ENCODE peak calls at places on chromosome 6, in six cellular contexts. L, K, O, J, N and E are unnamed samples.

GRCh38 chr6:73031094-73031782 is 194.1 kb downstream of the KHDC1L start:
- DNase-seq in K (no peak), L (no peak), O (no peak), N (no peak), J (no peak), E (no peak)

GRCh38 chr6:33962673-33963072 is 158.9 kb upstream of the MLN start:
- DNase-seq in L (no peak), N (no peak), J (no peak), K (no peak), O (no peak), E (no peak)

GRCh38 chr6:37321101-37321500 is 32.7 kb upstream of the RNF8 start:
- DNase-seq in K (no peak), O (peak; percentile 38), N (no peak), J (no peak), L (no peak), E (no peak)

GRCh38 chr6:142760152-142760551 is 184.8 kb downstream of the HIVEP2 start:
- DNase-seq in N (peak; percentile 84), L (no peak), K (no peak), J (peak; percentile 22), O (no peak), E (no peak)

GRCh38 chr6:164356814-164357213 is 942.3 kb downstream of the QKI start:
- DNase-seq in O (no peak), L (no peak), K (no peak), N (no peak), J (no peak), E (no peak)

GRCh38 chr6:131532476-131533108 is 40.4 kb upstream of the ARG1 start:
- DNase-seq in J (no peak), L (no peak), N (no peak), O (no peak), K (no peak), E (no peak)

GRCh38 chr6:169725270-169726048 is 1.2 kb upstream of the PHF10 start:
- DNase-seq in O (peak; percentile 61), L (no peak), J (peak; percentile 55), N (peak; percentile 47), K (peak; percentile 74), E (no peak)

GRCh38 chr6:87909849-87910248 is 137.8 kb upstream of the SPACA1 start:
- DNase-seq in K (no peak), J (peak; percentile 14), L (peak; percentile 9), N (peak; percentile 75), O (no peak), E (no peak)

GRCh38 chr6:104229057-104229456 is 630.7 kb downstream of the HACE1 start:
- DNase-seq in L (no peak), K (no peak), J (peak; percentile 74), O (no peak), N (no peak), E (no peak)

GRCh38 chr6:158039178-158039557 is 57.5 kb downstream of the SYNJ2 start:
- DNase-seq in O (no peak), K (no peak), J (no peak), N (no peak), L (no peak), E (no peak)

GRCh38 chr6:130482645-130483390 is 117.0 kb downstream of the TMEM200A start:
- DNase-seq in J (peak; percentile 39), O (no peak), N (peak; percentile 64), K (no peak), L (no peak), E (no peak)

GRCh38 chr6:42363906-42364859 is 87.5 kb downstream of the TRERF1 start:
- DNase-seq in N (no peak), J (no peak), K (no peak), L (no peak), O (peak; percentile 19), E (no peak)
- H3K4me3 ChIP-seq in N (no peak overlapping the region), J (no peak overlapping the region), K (no peak overlapping the region), L (no peak overlapping the region), O (no peak overlapping the region), E (no peak overlapping the region)

GRCh38 chr6:137975058-137975940 is 108.2 kb downstream of the TNFAIP3 start:
- DNase-seq in J (peak; percentile 54), K (no peak), O (no peak), L (no peak), N (peak; percentile 18), E (no peak)
- TF ChIP-seq CTCF in J (peak; percentile 61), K (peak; percentile 32), O (peak; percentile 34), L (no peak), N (peak; percentile 43), E (no peak)

DNA sequence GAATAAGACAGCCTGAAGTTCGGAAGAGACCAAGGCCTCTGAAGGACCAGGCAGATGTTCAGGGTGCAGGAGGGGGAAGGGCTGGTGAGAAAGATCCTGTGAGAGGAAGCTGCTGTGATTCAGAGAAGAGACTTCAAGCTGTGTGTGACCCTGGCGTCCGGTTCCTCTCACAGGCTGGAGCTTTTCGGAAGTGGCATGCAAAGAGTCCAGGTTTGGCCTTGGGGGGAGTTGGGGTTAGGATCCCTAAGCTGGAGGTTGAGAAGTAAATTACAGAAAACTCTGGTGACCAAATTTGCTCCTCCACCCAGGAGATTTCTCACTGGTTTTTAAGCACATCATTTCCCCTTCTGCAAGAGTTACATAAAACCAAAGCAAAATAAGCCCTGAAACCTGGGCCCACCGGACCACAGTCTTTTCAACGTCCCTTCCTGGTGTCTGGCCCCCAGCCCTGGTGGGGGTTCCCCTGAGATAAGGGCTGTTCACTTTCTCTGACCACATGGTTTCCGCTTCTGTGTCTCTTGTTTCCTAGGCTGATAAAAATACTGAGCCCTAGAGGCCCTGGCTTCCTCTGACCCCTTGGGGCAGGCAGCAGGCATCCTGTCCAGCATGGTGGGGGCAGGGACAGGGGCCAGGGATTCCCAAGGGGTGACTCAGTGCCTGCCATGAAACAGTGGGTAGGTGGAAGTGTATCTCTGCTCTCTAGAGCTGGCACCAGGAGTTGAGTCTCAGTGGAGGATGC is 12.0 kb upstream of the LTA start:
- DNase-seq in J (peak; percentile 65), O (no peak), K (peak; percentile 62), L (no peak), N (peak; percentile 67), E (no peak)
- H3K4me3 ChIP-seq in J (no peak overlapping the region), O (no peak overlapping the region), K (peak overlapping the region; percentile 13), L (no peak overlapping the region), N (no peak overlapping the region), E (no peak overlapping the region)

DNA sequence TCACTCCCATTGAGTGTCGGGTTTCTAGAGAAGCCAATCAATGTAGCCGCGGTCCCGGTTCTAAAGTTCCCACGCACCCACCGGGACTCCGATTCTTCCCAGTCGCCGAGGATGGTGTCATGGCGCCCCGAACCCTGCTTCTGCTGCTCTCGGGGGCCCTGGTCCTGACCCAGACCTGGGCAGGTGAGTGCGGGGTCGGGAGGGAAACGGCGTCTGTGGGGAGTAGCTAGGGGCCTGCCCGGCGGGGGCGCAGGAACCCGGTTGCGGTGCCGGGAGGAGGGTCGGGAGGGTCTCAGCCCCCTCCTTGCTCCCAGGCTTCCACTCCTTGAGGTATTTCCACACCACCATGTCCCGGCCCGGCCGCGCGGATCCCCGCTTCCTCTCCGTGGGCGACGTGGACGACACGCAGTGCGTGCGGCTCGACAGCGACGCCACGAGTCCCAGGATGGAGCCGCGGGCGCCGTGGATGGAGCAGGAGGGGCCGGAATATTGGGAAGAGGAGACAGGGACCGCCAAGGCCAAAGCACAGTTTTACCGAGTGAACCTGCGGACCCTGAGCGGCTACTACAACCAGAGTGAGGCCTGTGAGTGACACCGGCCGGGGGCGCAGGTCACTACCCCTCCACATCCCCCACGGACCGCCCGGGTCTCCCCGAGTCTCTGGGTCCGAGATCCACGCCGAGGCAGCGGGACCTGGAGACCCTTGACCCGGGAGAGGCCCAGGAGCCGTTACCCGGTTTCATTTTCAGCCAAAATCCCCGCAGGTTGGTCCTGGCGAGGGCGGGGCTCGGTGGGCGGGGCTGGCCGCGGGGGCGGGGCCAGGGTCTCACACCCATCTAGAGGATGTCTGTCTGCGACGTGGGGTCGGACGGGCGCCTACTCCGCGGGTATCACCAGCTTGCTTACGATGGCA is 35.2 kb upstream of the HLA-G start:
- DNase-seq in N (peak; percentile 25), J (peak; percentile 46), K (peak; percentile 79), O (peak; percentile 16), L (no peak), E (no peak)
- TF ChIP-seq CTCF in N (peak; percentile 49), J (peak; percentile 58), K (peak; percentile 43), O (peak; percentile 56), L (peak; percentile 62), E (peak; percentile 43)

GRCh38 chr6:8014947-8015346 is 49.2 kb downstream of the BLOC1S5 start:
- DNase-seq in K (no peak), N (no peak), O (no peak), J (peak; percentile 7), L (no peak), E (no peak)

GRCh38 chr6:8017705-8018104 is 46.5 kb downstream of the BLOC1S5 start:
- DNase-seq in O (no peak), L (no peak), N (no peak), K (no peak), J (no peak), E (no peak)

GRCh38 chr6:8013763-8014162 is 50.4 kb downstream of the BLOC1S5 start:
- DNase-seq in L (no peak), K (no peak), J (no peak), O (no peak), N (no peak), E (no peak)

GRCh38 chr6:8020083-8020482 is 44.1 kb downstream of the BLOC1S5 start:
- DNase-seq in J (no peak), O (no peak), N (no peak), L (no peak), K (no peak), E (no peak)

DNA sequence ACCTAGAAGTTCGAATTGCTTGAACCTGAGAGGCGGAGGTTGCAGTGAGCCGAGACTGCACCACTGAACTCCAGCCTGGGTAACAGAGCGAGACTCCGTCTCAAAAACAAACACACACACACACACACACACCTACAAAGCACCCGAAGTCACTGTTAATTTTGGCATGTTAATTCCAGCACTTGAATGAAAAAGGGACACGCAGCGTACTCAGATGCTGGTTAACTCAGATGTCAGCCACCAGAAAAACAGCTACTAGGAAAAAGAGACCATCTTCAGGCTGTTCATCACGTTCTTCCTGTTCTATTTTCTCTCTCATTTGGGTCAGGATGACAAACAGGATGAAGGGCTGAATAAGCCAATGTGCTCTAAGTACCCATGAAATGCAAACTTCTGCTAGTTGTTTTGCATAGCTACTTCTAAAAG is 46.9 kb downstream of the BLOC1S5 start:
- DNase-seq in N (no peak), O (no peak), L (no peak), K (no peak), J (no peak), E (no peak)
- H3K4me3 ChIP-seq in N (no peak overlapping the region), O (no peak overlapping the region), L (no peak overlapping the region), K (no peak overlapping the region), J (no peak overlapping the region), E (no peak overlapping the region)

GRCh38 chr6:53654745-53655240 is 10.8 kb downstream of the KLHL31 start:
- DNase-seq in K (no peak), O (no peak), N (no peak), L (no peak), J (no peak), E (no peak)

GRCh38 chr6:53651149-53651763 is 14.3 kb downstream of the KLHL31 start:
- DNase-seq in L (peak; percentile 17), O (peak; percentile 74), N (peak; percentile 76), K (peak; percentile 26), J (peak; percentile 90), E (peak; percentile 63)

GRCh38 chr6:53647437-53648094 is 18.0 kb downstream of the KLHL31 start:
- DNase-seq in L (no peak), N (no peak), K (no peak), J (peak; percentile 44), O (no peak), E (no peak)

GRCh38 chr6:53648571-53648970 is 17.0 kb downstream of the KLHL31 start:
- DNase-seq in J (no peak), N (no peak), L (no peak), O (no peak), K (no peak), E (no peak)

GRCh38 chr6:53651764-53652401 is 13.7 kb downstream of the KLHL31 start:
- DNase-seq in L (no peak), N (peak; percentile 25), K (peak; percentile 73), O (peak; percentile 79), J (peak; percentile 93), E (peak; percentile 33)
- TF ChIP-seq CTCF in L (peak; percentile 37), N (no peak), K (peak; percentile 29), O (peak; percentile 9), J (peak; percentile 22), E (no peak)